ENCODE peak calls at places on chromosomes 1 and 21, in four cellular contexts. D is Peyer's patch, U is left ventricle myocardium inferior, N is iPS DF 6.9. B is an unnamed sample.

GRCh38 chr21:14452031-14452778 is 69.3 kb upstream of the HSPA13 start:
- DNase-seq in U (no peak), D (no peak), N (no peak), B (no peak)

GRCh38 chr1:84348240-84348555 is 46.7 kb downstream of the SAMD13 start:
- DNase-seq in N (no peak), D (no peak), U (no peak), B (no peak)

GRCh38 chr1:100989306-100990077 is 36.1 kb downstream of the DPH5 start:
- DNase-seq in N (no peak), D (no peak), U (no peak), B (no peak)

GRCh38 chr1:185939142-185939541 is 205.0 kb downstream of the HMCN1 start:
- DNase-seq in N (no peak), D (no peak), U (no peak), B (no peak)

GRCh38 chr1:221939598-221939997 is 197.7 kb upstream of the DUSP10 start:
- DNase-seq in U (no peak), N (no peak), D (no peak), B (no peak)

GRCh38 chr1:220956861-220957605 is 77.8 kb downstream of the HLX start:
- DNase-seq in N (no peak), D (no peak), U (no peak), B (no peak)

GRCh38 chr1:163436133-163436532 is 114.4 kb downstream of the NUF2 start:
- DNase-seq in N (no peak), D (no peak), U (no peak), B (no peak)

GRCh38 chr1:113247805-113248204 is 142.5 kb upstream of the MAGI3 start:
- DNase-seq in N (no peak), D (no peak), U (no peak), B (no peak)

GRCh38 chr21:43697758-43698643 is 20.9 kb upstream of the PDXK start:
- DNase-seq in U (no peak), N (no peak), D (no peak), B (no peak)

GRCh38 chr1:111468717-111469100 is 5.1 kb upstream of the C1orf162 start:
- DNase-seq in D (no peak), N (no peak), U (no peak), B (no peak)

DNA sequence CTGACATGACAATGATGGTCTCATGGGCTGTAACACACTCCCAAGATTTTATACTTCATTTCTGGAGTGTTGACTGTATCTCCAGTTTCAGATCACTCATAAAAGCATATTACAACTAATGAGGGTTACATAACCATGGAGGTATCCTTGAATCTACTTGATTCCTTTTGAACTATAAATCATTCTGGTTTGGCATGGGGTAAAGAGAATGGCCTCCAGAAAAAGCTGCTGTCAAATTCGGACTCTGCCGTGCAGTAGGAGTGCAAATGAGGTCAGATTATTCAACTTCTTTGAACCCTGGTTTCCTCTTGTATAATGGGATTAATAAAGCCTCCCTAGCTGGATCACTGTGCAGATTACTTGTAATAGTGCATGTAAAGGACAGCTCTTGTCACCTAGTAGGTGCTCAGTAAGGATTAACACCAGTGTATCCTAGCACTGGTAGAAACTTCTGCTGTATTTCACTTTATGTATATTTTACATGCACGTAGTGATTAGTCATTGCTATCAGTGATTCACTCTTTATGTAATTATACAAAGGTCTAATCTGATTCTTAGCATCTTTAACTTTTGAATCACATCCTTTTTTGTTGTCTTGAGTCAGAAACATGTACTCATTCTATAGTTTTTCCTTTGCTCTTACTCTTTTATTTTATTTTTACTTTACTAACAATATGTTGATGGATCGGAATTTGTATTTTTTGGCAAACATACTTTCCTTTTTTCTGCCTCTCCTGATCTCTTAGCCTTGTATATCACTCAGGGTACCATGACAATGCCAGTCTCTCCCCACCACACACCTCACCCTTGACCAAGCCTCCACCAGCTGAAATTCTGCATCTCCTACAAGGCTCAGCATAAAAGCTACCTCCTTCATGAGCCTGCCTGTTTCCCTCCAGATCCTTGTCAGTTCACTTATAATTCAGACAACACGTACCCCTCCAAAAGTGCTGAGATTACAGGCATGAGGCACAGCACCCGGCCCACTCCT is 3.2 kb downstream of the LRRC8C start:
- DNase-seq in U (no peak), N (no peak), D (no peak), B (no peak)
- H3K4me1 ChIP-seq in U (peaks cover 91% of the 10 kb centered on the region), N (no peaks in the 10 kb centered on the region), D (peaks cover 8% of the 10 kb centered on the region), B (peaks cover 11% of the 10 kb centered on the region)

DNA sequence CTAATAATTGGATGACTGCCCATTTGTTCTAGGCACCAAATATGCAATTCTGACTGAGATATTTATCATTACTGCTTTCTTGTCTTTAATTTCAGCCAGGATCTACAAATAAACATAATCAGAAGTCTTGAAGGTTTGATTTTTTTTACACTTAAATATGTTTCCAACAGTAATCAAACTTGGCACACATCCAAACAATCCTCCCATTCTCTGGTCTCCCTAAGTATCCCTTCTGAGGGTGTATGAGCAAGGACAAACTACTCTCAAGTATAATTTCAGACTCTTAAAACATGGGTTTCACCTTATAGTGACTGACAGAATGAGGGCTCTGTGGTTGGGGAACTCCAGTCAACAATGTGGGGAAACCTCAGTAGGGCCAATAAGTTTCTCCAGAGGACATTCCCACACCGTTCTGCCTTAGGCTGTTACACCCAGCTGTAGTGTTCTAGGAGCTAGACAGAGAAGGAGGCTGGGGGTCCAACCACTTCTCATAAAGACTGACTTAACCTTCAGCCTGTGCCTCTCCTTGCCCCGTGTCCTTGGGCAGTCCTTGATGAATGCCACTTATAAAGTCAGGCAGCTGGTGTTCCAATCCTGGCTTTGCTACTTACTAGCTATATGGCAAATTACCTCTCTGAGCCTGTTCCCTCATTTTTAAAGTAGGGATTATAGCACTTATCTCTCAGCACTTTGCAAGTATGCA is 1.5 kb upstream of the PALMD start:
- DNase-seq in N (no peak), U (no peak), D (no peak), B (no peak)
- H3K27ac ChIP-seq in N (no peak overlapping the region), U (peak overlapping the region; percentile 95), D (no peak overlapping the region), B (peak overlapping the region; percentile 62)

DNA sequence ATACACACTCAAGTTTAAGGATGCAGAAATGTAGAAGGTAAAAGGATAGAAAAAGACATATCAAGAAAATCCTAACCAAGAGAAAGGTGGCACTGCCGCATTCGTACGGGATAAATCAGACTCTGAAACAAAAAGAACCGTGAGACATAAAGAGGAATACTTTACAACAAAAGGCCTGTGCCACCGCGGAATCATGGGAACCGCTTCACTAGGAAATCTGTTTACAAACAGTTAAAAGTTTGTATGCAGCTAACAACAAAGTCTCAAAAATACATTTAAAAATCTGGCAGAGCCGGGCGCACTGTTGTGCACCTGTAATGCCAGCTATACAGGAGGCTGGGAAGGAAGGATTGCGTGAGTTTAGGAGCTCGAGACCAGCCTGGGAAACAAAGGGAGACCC is 8.1 kb downstream of the WRAP73 start:
- DNase-seq in D (peak; percentile 7), U (no peak), N (no peak), B (no peak)
- H3K4me1 ChIP-seq in D (no peaks in the 10 kb centered on the region), U (no peaks in the 10 kb centered on the region), N (no peaks in the 10 kb centered on the region), B (no peaks in the 10 kb centered on the region)

GRCh38 chr1:65049941-65050713 is 83.8 kb upstream of the JAK1 start:
- DNase-seq in N (no peak), U (no peak), D (no peak), B (no peak)
- H3K27ac ChIP-seq in N (no peak overlapping the region), U (no peak overlapping the region), D (no peak overlapping the region), B (no peak overlapping the region)

DNA sequence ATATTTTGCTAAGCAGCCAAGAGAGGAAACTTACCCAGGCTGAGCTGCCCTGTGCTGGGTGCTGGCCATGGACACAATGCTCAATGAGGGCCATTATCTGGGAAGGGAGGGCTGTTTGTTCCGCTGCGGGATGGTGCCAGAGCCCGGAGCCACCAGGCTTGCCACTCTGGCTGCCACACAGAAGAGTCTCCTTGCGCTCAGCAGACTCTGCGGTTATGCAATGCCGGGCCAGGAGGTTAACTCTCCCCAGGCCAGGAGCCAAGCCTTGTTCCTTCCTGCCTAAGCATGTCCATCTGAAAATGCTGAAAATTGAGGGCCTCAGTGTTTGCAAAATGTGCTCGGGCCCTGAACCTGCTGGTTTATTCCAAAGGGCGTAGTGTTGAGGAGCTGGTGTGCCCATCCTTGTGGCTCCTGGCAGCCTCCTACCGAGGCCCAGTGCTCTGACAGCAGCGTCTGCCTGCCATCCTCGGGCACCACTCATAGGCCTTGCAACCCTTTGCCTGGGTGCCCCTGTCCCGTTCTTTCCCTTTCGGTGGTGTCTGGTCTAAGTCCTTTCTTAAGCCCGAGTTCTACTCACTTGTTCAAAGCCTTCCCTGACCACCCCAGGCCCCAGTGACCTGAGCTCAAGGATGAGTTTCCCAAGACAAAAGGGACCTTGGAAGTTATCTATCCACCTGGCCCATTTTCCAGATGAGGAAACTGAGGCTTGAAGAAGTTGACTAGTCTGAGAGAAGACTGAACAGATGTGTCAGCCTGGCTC is 133.8 kb upstream of the EDN2 start:
- DNase-seq in D (no peak), U (peak; percentile 87), N (no peak), B (peak; percentile 81)
- H3K4me1 ChIP-seq in D (peaks cover 5% of the 10 kb centered on the region), U (peaks cover 18% of the 10 kb centered on the region), N (peaks cover 4% of the 10 kb centered on the region), B (peaks cover 57% of the 10 kb centered on the region)

B was measured in vagina.